ENCODE peak calls at places on chromosomes 7 and 10, in four cellular contexts. L, F, I and Z are unnamed samples.

GRCh38 chr10:51203359-51203758 is 129.1 kb downstream of the PRKG1 start:
- DNase-seq in I (no peak), F (no peak), L (peak; percentile 17), Z (no peak)

GRCh38 chr10:20616918-20617801 is 280.0 kb downstream of the NEBL start:
- DNase-seq in L (no peak), F (no peak), I (no peak), Z (no peak)

GRCh38 chr7:107201795-107202450 is 33.1 kb downstream of the HBP1 start:
- DNase-seq in F (peak; percentile 66), L (peak; percentile 60), I (no peak), Z (no peak)

GRCh38 chr7:100817097-100817496 is 10.2 kb downstream of the EPHB4 start:
- DNase-seq in I (no peak), F (no peak), L (no peak), Z (no peak)

GRCh38 chr10:14822879-14823755 is 14.7 kb downstream of the CDNF start:
- DNase-seq in F (peak; percentile 50), I (no peak), L (peak; percentile 45), Z (peak; percentile 34)

GRCh38 chr10:74544106-74544505 is 282.3 kb upstream of the KAT6B start:
- DNase-seq in F (no peak), L (peak; percentile 39), I (no peak), Z (no peak)

GRCh38 chr7:121853307-121853706 is 19.7 kb upstream of the PTPRZ1 start:
- DNase-seq in I (no peak), L (no peak), F (no peak), Z (no peak)

GRCh38 chr7:134350682-134351081 is 34.0 kb upstream of the SLC35B4 start:
- DNase-seq in I (no peak), F (no peak), L (no peak), Z (no peak)

GRCh38 chr10:97827778-97828291 is 21.8 kb upstream of the GOLGA7B start:
- DNase-seq in L (no peak), I (no peak), F (peak; percentile 28), Z (no peak)

GRCh38 chr10:74888947-74889661 is 62.7 kb downstream of the KAT6B start:
- DNase-seq in L (peak; percentile 60), F (peak; percentile 23), I (no peak), Z (no peak)

GRCh38 chr7:2527505-2528464 is 8.2 kb downstream of the LFNG start:
- DNase-seq in I (no peak), L (no peak), F (no peak), Z (peak; percentile 84)

GRCh38 chr10:109892885-109893284 is 30.4 kb downstream of the XPNPEP1 start:
- DNase-seq in F (no peak), I (no peak), L (no peak), Z (no peak)

GRCh38 chr7:130114374-130114773 is 44.0 kb downstream of the KLHDC10 start:
- DNase-seq in L (no peak), F (no peak), I (no peak), Z (no peak)

GRCh38 chr7:50092579-50093411 is at the start of gene ZPBP:
- DNase-seq in L (peak; percentile 63), F (peak; percentile 20), I (no peak), Z (peak; percentile 70)

GRCh38 chr10:103668351-103669242 is 175.1 kb downstream of the NEURL1 start:
- DNase-seq in L (no peak), I (no peak), F (peak; percentile 40), Z (no peak)

GRCh38 chr10:3222068-3222467 is 49.5 kb upstream of the PITRM1 start:
- DNase-seq in I (no peak), L (peak; percentile 74), F (no peak), Z (no peak)

GRCh38 chr10:125160856-125161569 is 650 bp upstream of the CTBP2 start:
- DNase-seq in I (no peak), F (peak; percentile 96), L (peak; percentile 97), Z (no peak)

GRCh38 chr10:80760914-80761371 is 223.2 kb downstream of the SH2D4B start:
- DNase-seq in L (no peak), I (no peak), F (no peak), Z (no peak)

GRCh38 chr7:138161600-138162081 is 85.4 kb downstream of the AKR1D1 start:
- DNase-seq in I (peak; percentile 52), L (peak; percentile 98), F (peak; percentile 84), Z (peak; percentile 53)

GRCh38 chr10:100267237-100268104 is at the start of gene CWF19L1:
- DNase-seq in L (peak; percentile 93), I (peak; percentile 54), F (peak; percentile 88), Z (peak; percentile 76)

GRCh38 chr7:106294334-106294733 is 9.6 kb upstream of the NAMPT start:
- DNase-seq in L (no peak), I (no peak), F (no peak), Z (no peak)

GRCh38 chr10:15898046-15898445 is 37.7 kb upstream of the MINDY3 start:
- DNase-seq in L (peak; percentile 15), I (no peak), F (no peak), Z (no peak)

GRCh38 chr7:154308928-154309327 is 256.7 kb downstream of the DPP6 start:
- DNase-seq in F (no peak), I (no peak), L (peak; percentile 49), Z (no peak)

GRCh38 chr10:20598590-20598989 is 298.5 kb downstream of the NEBL start:
- DNase-seq in F (peak; percentile 57), L (peak; percentile 93), I (no peak), Z (no peak)

GRCh38 chr7:142440219-142441073 is 182.6 kb upstream of the PRSS58 start:
- DNase-seq in L (peak; percentile 93), F (peak; percentile 38), I (no peak), Z (no peak)

GRCh38 chr10:92574545-92575377 is 868 bp upstream of the IDE start:
- DNase-seq in I (no peak), L (peak; percentile 44), F (peak; percentile 59), Z (no peak)

GRCh38 chr7:151061241-151062110 is 2.1 kb downstream of the SLC4A2 start:
- DNase-seq in I (no peak), F (no peak), L (peak; percentile 64), Z (no peak)

GRCh38 chr7:45885264-45885882 is 2.9 kb upstream of the IGFBP1 start:
- DNase-seq in I (no peak), L (no peak), F (no peak), Z (no peak)

GRCh38 chr7:135930565-135931423 is 46.4 kb downstream of the MTPN start:
- DNase-seq in F (no peak), I (no peak), L (peak; percentile 80), Z (no peak)

GRCh38 chr10:115951242-115951641 is 321.8 kb downstream of the GFRA1 start:
- DNase-seq in F (no peak), L (no peak), I (no peak), Z (no peak)

GRCh38 chr10:492896-493295 is 196.6 kb downstream of the DIP2C start:
- DNase-seq in I (no peak), F (no peak), L (no peak), Z (no peak)

DNA sequence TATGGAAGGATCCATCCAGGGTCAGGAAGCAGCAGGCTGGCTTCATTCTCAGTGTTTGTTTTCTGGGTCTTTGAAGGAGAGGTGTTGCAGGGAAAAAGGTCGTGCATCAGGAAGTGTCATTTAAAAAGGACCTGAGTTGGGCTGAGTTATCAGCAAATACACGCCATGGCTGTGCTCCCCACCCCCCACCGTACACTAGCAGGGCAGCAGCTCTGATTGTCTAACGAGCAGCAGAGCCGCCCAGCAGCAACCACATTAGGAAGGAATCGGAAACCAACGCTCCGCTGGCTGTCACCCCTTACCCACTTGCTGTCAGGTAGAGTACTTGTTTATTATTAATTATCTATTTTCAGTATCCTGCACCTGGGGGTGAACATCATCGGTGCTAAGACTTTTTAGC is 63.1 kb upstream of the STEAP1B start:
- DNase-seq in F (no peak), L (no peak), I (no peak), Z (no peak)
- H3K27ac ChIP-seq in F (no peak overlapping the region), L (peak overlapping the region; percentile 44), I (no peak overlapping the region), Z (no peak overlapping the region)

DNA sequence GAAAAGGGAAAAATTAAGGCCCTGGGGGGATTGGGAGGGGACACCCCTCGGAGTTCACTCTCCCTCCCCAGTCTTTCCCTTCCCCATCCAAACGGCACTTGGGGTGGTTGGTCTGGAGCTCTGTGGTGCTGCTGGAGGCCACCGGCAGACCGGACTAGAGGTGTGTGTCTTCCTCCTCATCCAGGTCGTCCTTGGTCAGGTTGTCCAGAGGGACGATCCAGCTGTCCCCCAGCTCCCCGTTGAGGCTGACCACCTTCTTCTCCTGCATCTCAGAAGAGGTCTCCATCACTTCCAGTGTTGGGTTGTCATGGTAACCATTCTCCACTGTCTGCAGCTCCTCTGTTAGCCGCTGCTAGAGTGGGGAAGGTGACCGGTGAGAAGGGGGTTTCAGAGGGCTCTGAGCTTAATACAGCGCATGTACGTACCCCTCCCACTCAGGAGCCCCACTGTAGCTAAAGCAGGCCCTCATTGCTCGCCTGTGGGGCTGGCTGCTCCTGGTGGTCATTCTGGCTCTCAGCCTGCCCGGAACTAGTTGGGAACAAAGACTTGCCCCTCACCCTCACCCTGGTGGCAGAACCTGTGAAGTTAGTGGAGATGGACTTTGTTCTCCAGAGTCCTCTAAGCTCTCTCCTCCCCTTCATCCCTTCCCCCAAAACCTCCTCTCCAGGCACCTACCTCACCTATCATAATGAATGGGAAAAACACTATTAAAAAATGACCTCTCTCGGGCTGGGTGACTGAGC is 52.1 kb downstream of the PODXL start:
- DNase-seq in L (no peak), I (no peak), F (no peak), Z (no peak)
- H3K27ac ChIP-seq in L (no peak overlapping the region), I (no peak overlapping the region), F (no peak overlapping the region), Z (no peak overlapping the region)

GRCh38 chr10:132468651-132469050 is 68.9 kb upstream of the INPP5A start:
- DNase-seq in I (no peak), L (no peak), F (no peak), Z (no peak)
- H3K27ac ChIP-seq in I (no peak overlapping the region), L (no peak overlapping the region), F (no peak overlapping the region), Z (no peak overlapping the region)

DNA sequence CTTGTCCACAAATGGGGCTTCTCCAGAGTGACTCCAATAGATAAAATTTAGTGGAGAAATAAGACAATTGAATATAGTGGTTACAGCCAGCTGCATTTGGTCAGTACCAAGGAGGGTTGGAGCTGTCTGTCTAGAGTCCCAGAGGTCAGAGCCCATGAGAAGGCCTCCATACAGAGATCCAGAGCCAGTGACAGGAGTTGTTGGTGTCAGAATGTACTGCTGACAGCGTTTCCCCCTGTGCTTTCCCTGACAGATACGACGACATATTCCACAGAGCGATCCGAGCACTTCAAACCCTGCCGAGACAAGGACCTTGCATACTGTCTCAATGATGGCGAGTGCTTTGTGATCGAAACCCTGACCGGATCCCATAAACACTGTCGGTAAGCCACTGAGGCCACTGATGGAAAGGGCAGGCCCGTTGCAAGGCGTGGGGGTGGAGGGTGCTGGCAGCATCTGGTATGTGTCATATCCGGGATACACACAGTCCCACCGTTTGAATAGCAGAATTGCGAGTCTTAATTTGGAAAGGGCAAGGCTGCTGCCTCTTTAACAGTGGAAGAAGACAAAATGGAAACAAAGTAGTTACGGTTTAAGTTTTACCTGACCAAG is 483.6 kb downstream of the NRG3 start:
- DNase-seq in F (no peak), L (no peak), I (no peak), Z (no peak)
- H3K27ac ChIP-seq in F (no peak overlapping the region), L (no peak overlapping the region), I (no peak overlapping the region), Z (no peak overlapping the region)

DNA sequence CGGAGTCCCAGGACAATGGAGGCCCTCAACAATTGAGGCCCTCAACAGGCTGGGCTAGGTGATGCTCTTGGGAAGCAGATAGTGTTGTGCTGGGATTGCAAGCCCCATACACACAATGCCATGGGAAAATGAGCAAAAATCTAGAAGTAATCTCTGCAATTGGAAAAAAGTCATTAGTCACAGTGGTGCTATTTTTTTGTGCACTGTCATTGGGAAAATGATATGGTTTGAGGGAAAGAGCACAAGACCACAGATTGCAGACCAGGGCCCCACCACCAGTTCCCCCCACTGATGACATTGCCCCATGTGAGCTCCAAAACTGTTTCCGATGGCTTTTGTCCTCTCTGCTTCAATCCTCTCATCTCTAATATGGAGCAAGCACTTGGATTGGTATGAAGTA is 1.8 kb downstream of the KCTD7 start:
- DNase-seq in L (no peak), I (no peak), F (no peak), Z (no peak)
- H3K27ac ChIP-seq in L (no peak overlapping the region), I (no peak overlapping the region), F (peak overlapping the region; percentile 96), Z (no peak overlapping the region)

GRCh38 chr10:4345842-4346241 is 480.2 kb upstream of the AKR1E2 start:
- DNase-seq in F (no peak), L (no peak), I (no peak), Z (no peak)
- H3K27ac ChIP-seq in F (no peak overlapping the region), L (no peak overlapping the region), I (no peak overlapping the region), Z (no peak overlapping the region)